ENCODE peak calls at places on chromosomes 5 and 9, in nine cellular contexts. B, W, N, P, Z, I, V, X and U are unnamed samples.

GRCh38 chr9:133443982-133444381 is 15.8 kb upstream of the CACFD1 start:
- DNase-seq in X (no peak), P (no peak), I (no peak), N (no peak), W (no peak), B (no peak), V (no peak), Z (no peak), U (peak)

GRCh38 chr5:88889165-88890069 is 6.4 kb upstream of the MEF2C start:
- DNase-seq in N (peak), Z (peak), I (peak), V (peak), W (no peak), B (peak), X (peak), P (peak), U (no peak)

GRCh38 chr9:130825051-130825651 is 9.9 kb upstream of the ABL1 start:
- DNase-seq in X (peak), I (no peak), W (no peak), N (peak), Z (peak), V (peak), P (peak), B (no peak), U (peak)

GRCh38 chr5:152532714-152533113 is 127.6 kb upstream of the NMUR2 start:
- DNase-seq in I (no peak), Z (peak), X (peak), W (peak), P (peak), B (no peak), V (peak), N (peak), U (peak)

GRCh38 chr9:88587182-88587581 is 52.2 kb downstream of the NXNL2 start:
- DNase-seq in X (no peak), P (peak), W (no peak), N (no peak), V (peak), B (no peak), I (no peak), Z (peak), U (peak)

GRCh38 chr5:40687316-40687715 is 7.6 kb downstream of the PTGER4 start:
- DNase-seq in W (no peak), I (no peak), X (no peak), V (no peak), Z (no peak), N (peak), B (no peak), P (no peak), U (no peak)

GRCh38 chr5:105695916-105696315 is 1974.8 kb downstream of the EFNA5 start:
- DNase-seq in Z (no peak), I (no peak), B (no peak), N (no peak), X (no peak), V (no peak), P (no peak), W (no peak), U (no peak)

GRCh38 chr5:116567100-116567499 is 7.5 kb downstream of the SEMA6A start:
- DNase-seq in X (no peak), N (no peak), W (no peak), B (no peak), I (no peak), Z (no peak), V (no peak), P (no peak), U (no peak)

GRCh38 chr9:137310190-137311052 is 8.3 kb upstream of the NRARP start:
- DNase-seq in W (no peak), X (peak), V (no peak), I (no peak), Z (no peak), N (no peak), P (peak), B (peak), U (no peak)

GRCh38 chr5:92309336-92309991 is 926.3 kb upstream of the ARRDC3 start:
- DNase-seq in B (no peak), Z (peak), N (peak), X (peak), I (no peak), P (peak), W (peak), V (peak), U (peak)

GRCh38 chr5:74934949-74935751 is 69.0 kb upstream of the FAM169A start:
- DNase-seq in Z (peak), I (no peak), W (peak), P (peak), B (peak), N (peak), V (peak), X (no peak), U (peak)

GRCh38 chr9:97853844-97854695 is 1.0 kb downstream of the FOXE1 start:
- DNase-seq in N (no peak), P (no peak), Z (peak), B (no peak), I (no peak), W (no peak), X (peak), V (peak), U (peak)
- TF ChIP-seq CTCF in N (no peak), P (no peak), Z (no peak), B (no peak), I (no peak), W (no peak), X (peak), V (no peak), U (peak)

GRCh38 chr9:121292051-121292450 is 24.1 kb downstream of the GSN start:
- DNase-seq in X (no peak), V (no peak), B (no peak), P (no peak), W (no peak), I (no peak), N (no peak), Z (no peak), U (no peak)

GRCh38 chr9:121295662-121296191 is 27.8 kb downstream of the GSN start:
- DNase-seq in N (no peak), X (no peak), I (no peak), Z (no peak), W (no peak), V (no peak), P (no peak), B (no peak), U (no peak)

GRCh38 chr9:121294866-121295661 is 27.1 kb downstream of the GSN start:
- DNase-seq in Z (no peak), P (no peak), N (no peak), W (no peak), V (no peak), I (no peak), X (no peak), B (no peak), U (no peak)

GRCh38 chr9:121294181-121294743 is 26.3 kb downstream of the GSN start:
- DNase-seq in V (no peak), B (no peak), W (no peak), N (no peak), I (peak), P (no peak), X (no peak), Z (no peak), U (no peak)

GRCh38 chr9:121292801-121293241 is 24.9 kb downstream of the GSN start:
- DNase-seq in X (no peak), I (no peak), W (no peak), N (no peak), B (no peak), Z (no peak), V (no peak), P (no peak), U (no peak)
- TF ChIP-seq CTCF in X (no peak), I (no peak), W (no peak), N (no peak), B (no peak), Z (no peak), V (no peak), P (no peak), U (no peak)

DNA sequence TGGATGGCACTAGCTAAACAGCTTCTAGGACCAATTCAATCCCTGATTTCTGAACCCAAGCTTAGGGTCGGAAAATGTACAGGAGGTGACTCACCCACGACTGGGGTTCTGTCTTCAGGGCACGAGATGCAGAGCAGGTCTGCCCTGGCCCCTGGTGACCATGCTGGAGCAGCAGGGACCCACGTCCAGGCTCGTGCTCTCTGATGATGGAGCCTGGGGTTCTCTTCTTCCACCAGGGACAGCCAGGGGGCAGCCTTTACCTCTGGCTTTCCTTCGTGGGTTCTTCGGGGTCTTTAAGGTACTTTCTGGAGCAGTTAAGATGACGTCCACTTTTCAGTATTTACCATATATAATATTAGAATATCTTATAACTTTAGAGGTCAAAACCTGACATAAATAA is 2.1 kb downstream of the CFAP77 start:
- DNase-seq in W (no peak), I (no peak), N (peak), B (no peak), Z (peak), X (peak), V (no peak), P (peak), U (peak)
- TF ChIP-seq CTCF in W (peak), I (peak), N (peak), B (peak), Z (peak), X (peak), V (peak), P (peak), U (peak)

DNA sequence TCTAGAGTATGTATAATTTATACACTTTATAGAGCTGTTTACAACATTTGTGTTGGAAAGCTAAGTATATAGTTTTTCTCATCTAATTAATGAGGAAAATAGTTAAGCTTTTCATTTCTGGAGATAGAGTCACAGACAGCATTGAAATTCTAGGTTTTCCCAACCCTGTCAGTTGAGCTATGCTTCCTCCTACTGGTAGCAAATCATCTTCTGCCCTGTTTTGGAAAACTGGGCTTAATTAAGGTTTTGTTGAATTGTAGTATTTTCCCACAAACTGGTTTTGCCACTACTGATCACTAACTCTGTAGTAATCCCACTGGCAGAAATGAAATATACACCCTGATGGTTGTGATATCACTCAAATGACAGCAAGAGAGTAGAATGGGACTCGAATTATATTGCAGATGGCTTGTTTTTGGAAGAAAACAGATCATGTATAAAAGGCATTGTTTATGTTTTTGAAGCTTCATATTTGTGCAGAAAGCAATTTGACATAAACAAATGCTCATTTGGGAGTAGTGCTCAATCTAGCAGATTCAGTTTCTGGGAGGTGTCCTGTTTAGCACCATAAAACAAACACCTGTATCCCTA is 46.6 kb downstream of the CD180 start:
- DNase-seq in P (peak), B (no peak), Z (peak), X (peak), N (no peak), I (no peak), V (peak), W (no peak), U (peak)
- TF ChIP-seq CTCF in P (peak), B (no peak), Z (peak), X (peak), N (no peak), I (no peak), V (peak), W (peak), U (peak)

DNA sequence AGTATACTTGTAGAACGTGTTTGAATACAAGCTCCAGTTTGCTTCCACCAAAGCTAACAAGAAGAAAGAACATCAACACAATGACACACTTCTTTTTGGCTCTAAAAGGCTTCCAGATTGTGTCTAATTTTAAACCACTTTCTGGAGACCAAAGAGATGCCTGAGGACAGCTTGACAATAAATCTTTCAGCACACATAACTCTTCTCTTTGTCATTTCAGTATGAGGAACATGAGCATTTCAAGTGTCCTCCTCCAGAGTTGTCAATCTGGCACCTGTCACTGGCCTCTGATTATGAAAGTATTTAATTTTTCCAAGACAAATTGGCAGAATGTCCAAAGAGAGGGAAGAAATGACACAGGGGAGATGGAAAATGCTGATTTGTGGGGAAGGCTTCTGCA is 79.0 kb upstream of the TLR4 start:
- DNase-seq in V (no peak), B (no peak), P (no peak), I (no peak), X (no peak), Z (no peak), W (no peak), N (no peak), U (no peak)
- TF ChIP-seq CTCF in V (no peak), B (no peak), P (no peak), I (no peak), X (no peak), Z (no peak), W (no peak), N (no peak), U (no peak)

GRCh38 chr9:112170235-112170634 is 4.9 kb downstream of the SUSD1 start:
- DNase-seq in W (no peak), Z (no peak), I (no peak), X (no peak), B (peak), V (no peak), P (peak), N (no peak), U (no peak)

GRCh38 chr9:112168197-112168596 is 6.9 kb downstream of the SUSD1 start:
- DNase-seq in W (no peak), X (no peak), P (peak), I (no peak), Z (no peak), B (no peak), V (no peak), N (no peak), U (no peak)

GRCh38 chr9:112169368-112169767 is 5.7 kb downstream of the SUSD1 start:
- DNase-seq in I (no peak), P (peak), N (no peak), X (no peak), B (no peak), W (no peak), V (no peak), Z (no peak), U (no peak)

GRCh38 chr9:112162644-112163413 is 12.3 kb downstream of the SUSD1 start:
- DNase-seq in X (no peak), Z (no peak), P (no peak), N (no peak), W (no peak), V (no peak), I (no peak), B (no peak), U (no peak)

DNA sequence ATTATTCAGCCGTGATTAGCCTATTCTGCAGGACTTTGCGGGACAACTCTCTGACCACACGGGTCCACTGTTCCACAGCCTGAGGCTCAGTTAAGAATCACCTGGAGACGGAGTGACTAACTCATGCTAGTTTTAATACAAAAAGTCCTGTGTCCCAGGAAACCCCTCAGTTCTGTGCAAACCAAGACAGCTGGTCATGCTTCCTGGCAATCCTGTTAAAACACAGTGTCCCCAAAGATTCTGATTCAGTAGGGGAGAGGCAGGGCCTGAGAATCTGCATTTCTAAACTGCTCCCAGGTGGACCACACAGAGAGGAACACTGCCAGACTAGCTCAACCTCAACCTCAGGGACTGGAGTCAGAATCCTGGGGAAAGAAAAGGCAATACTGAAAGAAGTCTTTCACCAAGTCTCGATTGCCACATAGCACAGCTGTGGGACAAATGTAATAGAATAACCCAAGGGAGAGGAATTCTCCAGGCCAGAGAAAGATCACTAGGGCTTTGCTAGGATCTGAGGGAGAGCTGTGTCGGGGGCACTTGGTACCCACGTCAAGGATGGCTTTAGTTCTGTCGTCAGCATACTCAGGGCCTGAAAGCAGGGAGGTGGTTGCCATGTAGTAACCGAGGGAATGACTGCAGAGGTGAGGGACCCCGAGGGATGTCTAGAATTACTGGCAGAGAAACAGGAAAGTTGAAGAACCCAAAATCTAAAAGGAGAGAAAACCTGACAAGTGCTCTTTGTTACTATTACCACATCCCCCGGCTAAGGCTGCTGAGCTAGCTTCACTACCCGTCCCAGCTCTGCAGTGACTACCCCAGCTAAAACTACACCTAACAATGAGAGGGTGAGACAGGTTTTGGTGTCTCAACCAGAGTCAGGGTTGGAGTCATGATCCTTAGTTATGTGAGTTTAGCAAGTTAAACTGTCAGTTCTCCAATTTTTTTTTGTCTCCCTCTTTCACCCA is 8.6 kb downstream of the SUSD1 start:
- DNase-seq in I (no peak), V (peak), P (peak), Z (peak), N (no peak), W (no peak), B (peak), X (no peak), U (no peak)
- TF ChIP-seq CTCF in I (no peak), V (peak), P (peak), Z (peak), N (no peak), W (peak), B (peak), X (no peak), U (peak)

GRCh38 chr5:145908206-145908945 is 28.0 kb upstream of the SH3RF2 start:
- DNase-seq in V (no peak), X (no peak), W (no peak), I (no peak), Z (no peak), B (no peak), N (no peak), P (peak), U (no peak)
- TF ChIP-seq CTCF in V (peak), X (peak), W (peak), I (no peak), Z (peak), B (peak), N (peak), P (peak), U (peak)

GRCh38 chr9:126661122-126661520 is 47.4 kb downstream of the LMX1B start:
- DNase-seq in V (no peak), P (no peak), X (no peak), B (no peak), I (no peak), W (no peak), Z (no peak), N (no peak), U (no peak)

GRCh38 chr9:126658964-126659555 is 45.3 kb downstream of the LMX1B start:
- DNase-seq in Z (no peak), N (no peak), I (no peak), W (no peak), B (no peak), P (no peak), X (no peak), V (no peak), U (no peak)

GRCh38 chr9:126664893-126665695 is 51.4 kb downstream of the LMX1B start:
- DNase-seq in Z (no peak), B (no peak), X (peak), N (no peak), W (no peak), I (no peak), V (no peak), P (no peak), U (no peak)

GRCh38 chr9:126663661-126664072 is 49.9 kb downstream of the LMX1B start:
- DNase-seq in N (peak), Z (no peak), I (peak), V (no peak), P (no peak), B (peak), X (no peak), W (no peak), U (no peak)

GRCh38 chr9:126661521-126662251 is 48.0 kb downstream of the LMX1B start:
- DNase-seq in V (no peak), X (no peak), Z (no peak), P (peak), I (no peak), N (peak), B (peak), W (no peak), U (no peak)
- TF ChIP-seq CTCF in V (no peak), X (no peak), Z (no peak), P (peak), I (no peak), N (peak), B (no peak), W (no peak), U (peak)